ENCODE peak calls at places on chromosomes 7 and 10, in five cellular contexts. I is fibroblast of the aortic adventitia, B is kidney glomerular epithelial cell, H is GM03348, P is SK-N-SH. U is an unnamed sample.

GRCh38 chr10:35270100-35270499 is 66.2 kb upstream of the CCNY start:
- DNase-seq in I (no peak), B (no peak), P (no peak), H (no peak), U (no peak)

GRCh38 chr10:80405636-80406035 is 2.7 kb upstream of the PRXL2A start:
- DNase-seq in I (no peak), B (no peak), P (no peak), H (no peak), U (no peak)

GRCh38 chr7:26369519-26370385 is 78.1 kb downstream of the SNX10 start:
- DNase-seq in I (peak), B (peak), H (peak), P (peak), U (no peak)

GRCh38 chr7:126529254-126529653 is 723.5 kb downstream of the GRM8 start:
- DNase-seq in I (no peak), H (no peak), B (no peak), P (no peak), U (no peak)

GRCh38 chr7:27097686-27098492 is 2.1 kb upstream of the HOXA1 start:
- DNase-seq in P (no peak), H (peak), I (peak), B (no peak), U (no peak)

GRCh38 chr10:51706225-51706624 is 6.8 kb upstream of the CSTF2T start:
- DNase-seq in H (peak), P (no peak), I (peak), B (no peak), U (no peak)

GRCh38 chr7:28558236-28558635 is 145.9 kb downstream of the CREB5 start:
- DNase-seq in B (no peak), I (no peak), H (no peak), P (no peak), U (no peak)

GRCh38 chr10:73576178-73576889 is 14.8 kb downstream of the USP54 start:
- DNase-seq in I (peak), H (peak), P (no peak), B (peak), U (no peak)

GRCh38 chr7:131244259-131244852 is 83.3 kb upstream of the MKLN1 start:
- DNase-seq in B (peak), H (peak), I (peak), P (peak), U (no peak)

GRCh38 chr7:155868955-155869783 is 56.9 kb upstream of the SHH start:
- DNase-seq in I (no peak), H (no peak), P (no peak), B (no peak), U (peak)

GRCh38 chr7:42236266-42237161 is 495 bp downstream of the GLI3 start:
- DNase-seq in I (peak), H (peak), P (peak), B (no peak), U (peak)

GRCh38 chr7:36207451-36208291 is 54.6 kb downstream of the EEPD1 start:
- DNase-seq in B (peak), I (peak), P (peak), H (peak), U (no peak)

GRCh38 chr7:43248961-43249807 is 136.7 kb downstream of the HECW1 start:
- DNase-seq in I (peak), P (no peak), B (no peak), H (peak), U (no peak)

GRCh38 chr10:60704480-60704879 is 73.8 kb upstream of the CDK1 start:
- DNase-seq in P (no peak), H (no peak), B (no peak), I (no peak), U (no peak)

GRCh38 chr7:35793225-35793579 is 7.7 kb upstream of the SEPTIN7 start:
- DNase-seq in H (peak), I (peak), P (no peak), B (no peak), U (no peak)

GRCh38 chr10:57621466-57621865 is 646.2 kb downstream of the IPMK start:
- DNase-seq in H (no peak), I (no peak), P (no peak), B (no peak), U (no peak)

GRCh38 chr10:94992811-94993210 is 54.4 kb downstream of the CYP2C9 start:
- DNase-seq in P (no peak), B (no peak), I (no peak), H (no peak), U (peak)

GRCh38 chr7:1361756-1362125 is 97.5 kb downstream of the MICALL2 start:
- DNase-seq in I (no peak), P (peak), H (no peak), B (no peak), U (no peak)

GRCh38 chr10:131444862-131445461 is 133.4 kb upstream of the TCERG1L start:
- DNase-seq in P (no peak), H (no peak), I (no peak), B (no peak), U (no peak)

GRCh38 chr10:103120977-103121735 is 71.9 kb downstream of the NT5C2 start:
- DNase-seq in I (peak), B (no peak), H (no peak), P (no peak), U (no peak)

GRCh38 chr7:45638916-45639315 is 64.7 kb downstream of the ADCY1 start:
- DNase-seq in B (no peak), P (no peak), I (no peak), H (no peak), U (no peak)

GRCh38 chr10:117969592-117969991 is 77.1 kb downstream of the RAB11FIP2 start:
- DNase-seq in H (no peak), B (no peak), I (no peak), P (no peak), U (no peak)

GRCh38 chr7:71411475-71411874 is 279.5 kb downstream of the GALNT17 start:
- DNase-seq in P (no peak), H (no peak), B (no peak), I (no peak), U (no peak)

GRCh38 chr7:150384406-150385239 is 5.5 kb downstream of the ZNF775 start:
- DNase-seq in H (no peak), I (no peak), B (no peak), P (peak), U (no peak)

GRCh38 chr7:128794020-128794419 is 2.3 kb downstream of the CCDC136 start:
- DNase-seq in I (no peak), H (no peak), P (no peak), B (no peak), U (no peak)

GRCh38 chr10:11539191-11539868 is 72.1 kb downstream of the USP6NL start:
- DNase-seq in H (peak), I (peak), P (no peak), B (peak), U (no peak)

GRCh38 chr7:32587431-32587948 is 92.2 kb downstream of the AVL9 start:
- DNase-seq in P (no peak), H (peak), B (peak), I (peak), U (no peak)

GRCh38 chr10:78413294-78414055 is 379.8 kb downstream of the RPS24 start:
- DNase-seq in H (no peak), P (no peak), B (no peak), I (peak), U (no peak)

GRCh38 chr10:81081887-81082620 is 544.4 kb downstream of the SH2D4B start:
- DNase-seq in I (no peak), P (no peak), B (no peak), H (no peak), U (no peak)

GRCh38 chr7:129367349-129367699 is 66.9 kb upstream of the STRIP2 start:
- DNase-seq in P (no peak), B (no peak), I (peak), H (no peak), U (no peak)

GRCh38 chr10:94403034-94403822 is 887 bp downstream of the TBC1D12 start:
- DNase-seq in H (peak), I (peak), B (peak), P (peak), U (peak)

U was measured in ecto neural progenitor cell.